ENCODE peak calls at places on chromosomes 4 and X, in six cellular contexts. T is IMR-90, D is Calu3, C is lower leg skin, R is iris pigment epithelial cell, K is DMS 273 treated with DMSO at 0.1 percent for 48 hours. F is an unnamed sample.

GRCh38 chr4:33709247-33709646 is 2535.1 kb downstream of the ARAP2 start:
- DNase-seq in C (no peak), R (peak), T (peak), D (no peak), K (no peak), F (peak)

GRCh38 chr4:83905952-83906351 is 370.0 kb downstream of the GPAT3 start:
- DNase-seq in R (no peak), D (no peak), C (no peak), T (no peak), K (peak), F (no peak)

GRCh38 chrX:72094894-72095293 is 36.8 kb downstream of the RTL5 start:
- DNase-seq in T (peak), C (no peak), R (peak), K (no peak), D (no peak), F (peak)

GRCh38 chr4:24927039-24927438 is 14.2 kb upstream of the CCDC149 start:
- DNase-seq in T (no peak), D (no peak), K (no peak), C (no peak), R (no peak), F (no peak)

GRCh38 chr4:108272566-108272965 is 103.8 kb upstream of the LEF1 start:
- DNase-seq in R (peak), C (no peak), T (peak), K (no peak), D (no peak), F (peak)

GRCh38 chr4:140861359-140862181 is 105.4 kb upstream of the TBC1D9 start:
- DNase-seq in D (peak), R (peak), C (peak), K (peak), T (peak), F (peak)

GRCh38 chr4:151745727-151746231 is 15.0 kb downstream of the GATB start:
- DNase-seq in R (peak), K (no peak), T (peak), C (no peak), D (no peak), F (no peak)

GRCh38 chr4:97938141-97938540 is 205.1 kb downstream of the STPG2 start:
- DNase-seq in R (no peak), C (no peak), K (no peak), D (no peak), T (no peak), F (no peak)

GRCh38 chr4:88765729-88766128 is 68.1 kb upstream of the NAP1L5 start:
- DNase-seq in C (no peak), K (no peak), D (peak), T (peak), R (peak), F (peak)

GRCh38 chrX:22325091-22325490 is 52.4 kb downstream of the CBLL2 start:
- DNase-seq in D (no peak), K (no peak), R (peak), T (peak), C (no peak), F (peak)

GRCh38 chr4:18342847-18343246 is 321.3 kb upstream of the LCORL start:
- DNase-seq in D (no peak), C (no peak), R (no peak), K (no peak), T (no peak), F (no peak)

F was measured in brain microvascular endothelial cell.